ENCODE peak calls at places on chromosomes 1 and 21, in ten cellular contexts. S, E, B, X, Q, G, I, U, H and K are unnamed samples.

GRCh38 chr1:101253976-101254660 is 17.3 kb downstream of the S1PR1 start:
- DNase-seq in E (no peak), I (no peak), S (no peak), U (no peak), H (no peak), Q (no peak), X (peak), B (no peak), G (no peak), K (no peak)

GRCh38 chr1:109204484-109204883 is 9.2 kb upstream of the SARS1 start:
- DNase-seq in B (no peak), X (no peak), H (no peak), U (no peak), G (no peak), I (no peak), S (no peak), E (no peak), Q (no peak), K (no peak)

GRCh38 chr1:234599617-234600417 is 10.2 kb downstream of the IRF2BP2 start:
- DNase-seq in G (peak), I (peak), Q (peak), X (peak), H (peak), S (peak), E (peak), B (peak), U (peak), K (peak)

GRCh38 chr1:16068356-16069270 is 4.8 kb downstream of the FAM131C start:
- DNase-seq in Q (no peak), I (no peak), E (no peak), B (no peak), U (no peak), X (peak), S (no peak), G (no peak), H (no peak), K (no peak)

GRCh38 chr1:109750920-109751319 is 10.1 kb upstream of the GSTM3 start:
- DNase-seq in U (no peak), E (no peak), H (no peak), B (no peak), I (no peak), Q (no peak), X (no peak), G (no peak), S (no peak), K (no peak)

GRCh38 chr1:87678221-87678715 is 349.6 kb downstream of the LMO4 start:
- DNase-seq in B (no peak), X (no peak), Q (no peak), U (no peak), E (no peak), H (no peak), S (no peak), G (no peak), I (no peak), K (no peak)

GRCh38 chr1:170027760-170028159 is 46.7 kb downstream of the KIFAP3 start:
- DNase-seq in Q (no peak), I (no peak), B (no peak), H (no peak), S (no peak), U (no peak), X (no peak), E (no peak), G (no peak), K (no peak)

GRCh38 chr1:214402583-214403216 is 121.7 kb downstream of the SMYD2 start:
- DNase-seq in H (no peak), U (no peak), Q (no peak), X (peak), B (no peak), S (no peak), G (peak), E (no peak), I (no peak), K (no peak)

GRCh38 chr1:10793129-10793651 is 3.3 kb downstream of the CASZ1 start:
- DNase-seq in I (no peak), G (peak), B (no peak), H (no peak), S (no peak), E (no peak), Q (no peak), X (peak), U (no peak), K (no peak)

GRCh38 chr1:36207339-36207738 is 16.9 kb upstream of the THRAP3 start:
- DNase-seq in H (peak), B (no peak), S (peak), U (no peak), E (peak), Q (no peak), G (no peak), I (no peak), X (peak), K (no peak)

GRCh38 chr1:24010650-24011049 is 30.5 kb upstream of the SRSF10 start:
- DNase-seq in S (no peak), H (no peak), I (no peak), B (no peak), U (no peak), G (no peak), E (no peak), X (no peak), Q (no peak), K (no peak)

GRCh38 chr21:37574316-37574715 is 207.7 kb downstream of the DYRK1A start:
- DNase-seq in U (no peak), B (no peak), E (no peak), X (no peak), G (no peak), Q (no peak), S (peak), I (no peak), H (no peak), K (no peak)

GRCh38 chr1:218571515-218571914 is 226.4 kb downstream of the TGFB2 start:
- DNase-seq in U (no peak), X (no peak), I (no peak), S (no peak), Q (no peak), E (no peak), H (no peak), G (no peak), B (no peak), K (no peak)

GRCh38 chr1:7386226-7387052 is 384.7 kb upstream of the VAMP3 start:
- DNase-seq in I (no peak), U (no peak), S (peak), Q (no peak), X (no peak), E (no peak), B (no peak), G (no peak), H (no peak), K (no peak)

GRCh38 chr1:92298573-92299476 is at the start of the genes GLMN and RPAP2:
- DNase-seq in H (peak), B (peak), I (peak), Q (peak), G (peak), S (peak), E (peak), X (peak), U (peak), K (peak)

GRCh38 chr1:113242481-113242880 is 147.8 kb upstream of the MAGI3 start:
- DNase-seq in Q (no peak), U (no peak), S (no peak), B (no peak), H (no peak), E (no peak), I (no peak), X (no peak), G (no peak), K (no peak)

GRCh38 chr1:113675299-113675698 is 84.0 kb downstream of the PHTF1 start:
- DNase-seq in I (no peak), Q (no peak), S (no peak), X (peak), U (no peak), G (no peak), E (no peak), H (no peak), B (no peak), K (no peak)

GRCh38 chr1:228977741-228978140 is 242.5 kb downstream of the RHOU start:
- DNase-seq in X (no peak), S (no peak), H (no peak), G (no peak), B (no peak), I (no peak), E (no peak), U (no peak), Q (no peak), K (no peak)

GRCh38 chr1:156477526-156478249 is 22.9 kb downstream of the MEF2D start:
- DNase-seq in G (no peak), E (no peak), S (peak), B (no peak), Q (no peak), X (no peak), I (no peak), U (no peak), H (no peak), K (no peak)

GRCh38 chr1:49541096-49541752 is 482.5 kb downstream of the AGBL4 start:
- DNase-seq in S (no peak), E (no peak), Q (no peak), G (no peak), U (no peak), B (no peak), I (no peak), H (no peak), X (no peak), K (no peak)

GRCh38 chr1:44112486-44112885 is 6.1 kb upstream of the KLF17 start:
- DNase-seq in S (no peak), B (no peak), H (no peak), I (no peak), Q (no peak), G (no peak), X (peak), U (no peak), E (no peak), K (no peak)

GRCh38 chr1:243638186-243638585 is 211.9 kb downstream of the AKT3 start:
- DNase-seq in G (no peak), X (no peak), E (no peak), I (no peak), B (no peak), H (no peak), U (no peak), S (no peak), Q (peak), K (no peak)

GRCh38 chr1:116919802-116920201 is 10.1 kb downstream of the PTGFRN start:
- DNase-seq in X (no peak), H (no peak), B (no peak), E (no peak), I (no peak), U (no peak), S (peak), Q (no peak), G (peak), K (no peak)

GRCh38 chr1:201119206-201119814 is 7.1 kb upstream of the CACNA1S start:
- DNase-seq in H (no peak), I (peak), E (no peak), G (no peak), U (peak), B (peak), Q (peak), S (no peak), X (peak), K (peak)

GRCh38 chr1:217089239-217090014 is 366.2 kb upstream of the ESRRG start:
- DNase-seq in I (peak), G (no peak), X (peak), H (no peak), E (peak), Q (peak), U (no peak), B (no peak), S (no peak), K (no peak)

GRCh38 chr1:89512996-89513395 is 11.6 kb upstream of the LRRC8B start:
- DNase-seq in E (no peak), U (no peak), Q (no peak), H (no peak), G (no peak), S (no peak), X (no peak), B (no peak), I (no peak), K (no peak)

GRCh38 chr1:53593758-53594380 is 134.7 kb downstream of the DMRTB1 start:
- DNase-seq in U (no peak), I (peak), H (peak), B (no peak), S (peak), E (no peak), G (peak), Q (peak), X (no peak), K (no peak)

GRCh38 chr1:6350416-6351088 is 43.0 kb downstream of the ACOT7 start:
- DNase-seq in E (no peak), B (no peak), X (no peak), H (peak), G (no peak), S (peak), I (no peak), Q (no peak), U (no peak), K (no peak)